ENCODE peak calls at places on chromosomes 1 and 21, in ten cellular contexts. B is heart right ventricle; P is tibial artery; V is tibial nerve; M is heart left ventricle; F is adrenal gland; D is CD8-positive, alpha-beta T cell; O is IMR-90; N is MM.1S; Q is body of pancreas. X is an unnamed sample.

GRCh38 chr1:5906116-5906515 is 86.1 kb downstream of the NPHP4 start:
- DNase-seq in B (no peak), Q (no peak), V (no peak), P (peak; percentile 42), M (no peak), D (no peak), F (no peak), O (no peak), N (no peak), X (no peak)

GRCh38 chr1:215219372-215219771 is 136.8 kb downstream of the KCNK2 start:
- DNase-seq in V (no peak), D (no peak), F (no peak), M (no peak), P (no peak), O (peak; percentile 6), B (no peak), Q (no peak), N (no peak), X (no peak)

GRCh38 chr1:70542856-70543255 is 131.8 kb downstream of the CTH start:
- DNase-seq in N (no peak), M (no peak), P (no peak), V (no peak), F (no peak), D (no peak), O (no peak), B (no peak), Q (no peak), X (no peak)

GRCh38 chr1:54139711-54140110 is 13.1 kb downstream of the CDCP2 start:
- DNase-seq in Q (no peak), F (no peak), D (no peak), V (no peak), N (no peak), B (no peak), P (no peak), M (no peak), O (no peak), X (no peak)

GRCh38 chr1:201828451-201828819 is 522 bp upstream of the IPO9 start:
- DNase-seq in V (no peak), B (no peak), O (peak; percentile 35), P (no peak), N (no peak), D (no peak), M (no peak), F (no peak), Q (no peak), X (no peak)

GRCh38 chr21:35204850-35205564 is 155.9 kb upstream of the RUNX1 start:
- DNase-seq in Q (peak; percentile 71), P (peak; percentile 81), D (no peak), V (no peak), F (peak; percentile 39), N (no peak), O (peak; percentile 98), M (peak; percentile 86), B (peak; percentile 67), X (no peak)

GRCh38 chr1:19765623-19766022 is 34.1 kb downstream of the TMCO4 start:
- DNase-seq in N (no peak), M (no peak), D (no peak), O (peak; percentile 92), V (no peak), B (no peak), P (no peak), F (no peak), Q (no peak), X (no peak)

GRCh38 chr21:33849839-33850238 is 65.8 kb downstream of the ATP5PO start:
- DNase-seq in Q (no peak), P (no peak), N (no peak), M (no peak), V (no peak), D (no peak), B (no peak), F (no peak), O (no peak), X (no peak)

GRCh38 chr1:20682571-20683236 is 21.5 kb upstream of the DDOST start:
- DNase-seq in N (no peak), F (no peak), V (no peak), B (peak; percentile 47), P (no peak), D (no peak), O (no peak), M (peak; percentile 61), Q (no peak), X (no peak)

GRCh38 chr1:212012034-212012740 is 23.2 kb downstream of the INTS7 start:
- DNase-seq in O (peak; percentile 65), Q (peak; percentile 75), V (peak; percentile 81), N (peak; percentile 72), M (no peak), D (peak; percentile 59), F (peak; percentile 67), P (peak; percentile 72), B (peak; percentile 32), X (peak; percentile 86)

GRCh38 chr1:54401799-54402198 is 4.4 kb downstream of the SSBP3 start:
- DNase-seq in B (no peak), F (no peak), M (no peak), O (no peak), P (no peak), D (no peak), V (no peak), N (no peak), Q (no peak), X (no peak)

GRCh38 chr1:59831529-59831928 is 16.8 kb downstream of the HOOK1 start:
- DNase-seq in V (no peak), N (no peak), Q (no peak), F (no peak), P (no peak), B (no peak), D (no peak), M (no peak), O (no peak), X (no peak)

GRCh38 chr1:40049745-40050144 is 9.2 kb downstream of the CAP1 start:
- DNase-seq in M (no peak), B (no peak), Q (no peak), V (no peak), N (no peak), F (no peak), O (peak; percentile 43), P (no peak), D (no peak), X (no peak)

DNA sequence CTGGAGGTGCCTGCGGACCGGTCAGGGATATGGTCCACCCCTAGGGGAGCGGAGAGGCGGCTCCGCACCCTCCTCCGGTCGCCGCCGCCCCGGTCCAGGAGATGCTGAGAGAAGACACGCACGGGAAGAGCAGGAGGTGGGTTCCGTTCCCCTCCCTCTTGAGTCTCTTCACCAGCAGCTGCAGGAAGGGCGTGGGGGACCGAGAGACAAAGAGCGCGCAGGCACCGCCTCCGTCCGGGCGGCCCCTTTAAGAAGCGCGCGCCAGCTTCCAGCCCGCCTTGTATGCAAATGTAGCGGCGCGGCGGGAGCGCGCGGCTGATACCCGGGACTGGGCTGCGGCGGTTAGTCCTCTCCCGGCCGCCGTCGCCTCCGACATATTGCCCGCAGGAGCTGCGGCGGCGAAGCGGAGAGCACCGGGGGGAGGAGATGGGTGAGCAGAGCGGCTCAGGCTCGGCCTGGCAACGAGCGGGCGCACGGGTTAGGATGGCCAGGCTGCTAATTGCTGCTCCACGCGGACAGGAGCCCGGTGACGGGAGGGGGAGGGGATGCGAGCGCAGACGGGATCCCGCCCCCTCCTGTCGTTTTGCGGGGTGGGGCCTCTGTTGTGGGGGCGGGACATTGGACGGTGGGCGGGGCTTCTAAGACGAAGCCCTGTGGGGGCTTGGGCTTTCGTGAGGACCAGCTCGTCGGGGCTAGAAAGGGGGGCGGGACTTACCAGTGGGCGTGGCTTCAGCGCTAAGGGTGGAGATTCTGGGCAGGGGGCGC is at the start of gene TMEM39B:
- DNase-seq in N (peak; percentile 96), M (peak; percentile 98), F (peak; percentile 93), D (peak; percentile 96), P (peak; percentile 97), V (peak; percentile 91), B (peak; percentile 94), Q (peak; percentile 93), O (peak; percentile 95), X (peak; percentile 96)
- TF ChIP-seq CTCF in N (no peak), M (peak; percentile 30), F (peak; percentile 15), D (no peak), P (peak; percentile 23), V (peak; percentile 50), B (peak; percentile 32), Q (peak; percentile 23), O (peak; percentile 32), X (peak; percentile 38)

GRCh38 chr1:207781312-207781711 is 29.5 kb downstream of the CD46 start:
- DNase-seq in O (no peak), V (no peak), Q (no peak), M (no peak), P (no peak), D (no peak), B (no peak), F (no peak), N (no peak), X (no peak)
- H3K36me3 ChIP-seq in O (peaks cover 4% of the 10 kb centered on the region), V (no peaks in the 10 kb centered on the region), Q (peaks cover 6% of the 10 kb centered on the region), M (peaks cover 5% of the 10 kb centered on the region), P (peaks cover 24% of the 10 kb centered on the region), D (no peaks in the 10 kb centered on the region), B (no peaks in the 10 kb centered on the region), F (no peaks in the 10 kb centered on the region), N (peaks cover 3% of the 10 kb centered on the region), X (no peaks in the 10 kb centered on the region)

DNA sequence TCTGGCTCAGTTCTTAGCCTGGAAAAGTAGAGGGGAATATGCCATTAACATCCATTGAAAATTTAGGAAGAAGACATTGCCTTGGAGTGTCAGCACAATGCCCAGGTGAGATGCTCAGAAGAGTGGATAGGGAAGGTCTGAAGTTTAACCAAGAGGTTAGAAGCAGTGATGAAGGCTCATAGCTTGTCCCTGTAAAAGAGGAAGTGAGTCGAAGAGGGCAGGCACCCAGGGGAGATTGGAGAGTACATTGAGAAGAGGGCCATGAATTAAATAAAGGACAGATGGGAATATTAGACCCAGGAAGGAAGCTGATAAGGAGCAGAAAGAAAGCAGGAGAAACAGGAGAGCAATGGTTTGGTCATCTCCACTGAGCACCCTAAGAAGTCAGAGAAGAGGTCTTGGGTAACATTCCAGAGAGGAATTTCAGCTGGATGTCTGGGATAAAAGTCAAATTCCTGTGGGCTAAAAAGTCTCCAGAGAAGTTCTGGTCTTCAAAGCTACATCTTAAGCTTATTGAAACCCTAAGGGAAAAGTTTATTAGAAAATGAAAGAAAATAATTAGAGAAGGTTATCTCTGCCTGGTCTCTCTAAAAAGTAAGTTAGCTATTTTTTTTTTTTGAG is 17.3 kb downstream of the C8B start:
- DNase-seq in M (no peak), P (no peak), V (no peak), D (no peak), Q (no peak), N (no peak), O (peak; percentile 6), B (no peak), F (no peak), X (no peak)
- H3K27ac ChIP-seq in M (no peak overlapping the region), P (no peak overlapping the region), V (no peak overlapping the region), D (no peak overlapping the region), Q (no peak overlapping the region), N (no peak overlapping the region), O (no peak overlapping the region), B (no peak overlapping the region), F (no peak overlapping the region), X (no peak overlapping the region)

DNA sequence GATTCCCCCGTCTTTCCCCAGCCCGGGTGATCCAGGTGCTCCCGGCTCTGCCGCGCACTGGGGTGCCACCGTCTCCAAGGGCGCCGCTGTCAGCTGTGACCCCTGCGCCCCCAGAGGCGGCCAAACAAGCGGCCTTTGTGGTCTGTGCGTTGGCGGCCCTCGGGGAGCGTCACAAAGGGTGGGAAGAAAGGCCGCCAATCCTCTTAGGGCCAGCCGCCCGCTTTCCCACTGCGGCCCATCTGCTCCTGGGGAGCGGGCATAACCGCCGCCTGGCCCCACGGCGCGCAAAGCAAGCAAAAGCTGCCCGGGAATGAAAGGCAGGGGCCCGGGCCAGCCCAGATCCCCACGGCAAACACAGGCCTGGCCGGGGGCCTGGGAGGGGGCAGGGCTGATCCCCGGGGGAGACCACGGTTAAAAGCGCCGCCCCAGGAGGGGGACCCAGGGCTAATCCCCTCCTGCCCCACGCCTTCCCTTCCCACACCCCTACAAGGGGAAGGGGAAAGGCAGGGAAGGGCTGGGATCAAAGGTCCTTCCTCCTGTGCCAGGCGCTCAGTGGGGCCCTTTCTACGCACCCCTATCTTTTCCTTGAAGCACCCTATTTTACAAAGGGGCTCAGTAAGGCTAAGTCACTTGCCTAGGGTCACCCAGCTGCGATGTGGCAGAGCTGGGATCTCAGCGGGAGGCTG is 24.0 kb downstream of the C1QB start:
- DNase-seq in F (no peak), V (no peak), D (no peak), B (no peak), M (no peak), P (no peak), N (no peak), O (no peak), Q (no peak), X (no peak)
- TF ChIP-seq CTCF in F (no peak), V (no peak), D (no peak), B (no peak), M (no peak), P (no peak), N (no peak), O (no peak), Q (no peak), X (no peak)